ENCODE peak calls at places on chromosomes 1 and 21, in eight cellular contexts. C is transverse colon, W is tibial nerve, I is MG63, B is neuronal stem cell, T is ovary, F is uterus, E is endothelial cell of umbilical vein. A is an unnamed sample.

GRCh38 chr1:214028095-214028494 is 40.3 kb downstream of the PROX1 start:
- DNase-seq in C (no peak), W (no peak), I (no peak), B (no peak), T (no peak), F (no peak), E (no peak), A (no peak)

GRCh38 chr1:219296430-219296850 is 122.8 kb downstream of the LYPLAL1 start:
- DNase-seq in C (no peak), W (no peak), I (peak; percentile 47), B (no peak), T (no peak), F (no peak), E (no peak), A (no peak)

GRCh38 chr1:231606712-231607111 is 19.9 kb upstream of the DISC1 start:
- DNase-seq in C (no peak), W (no peak), I (peak; percentile 15), B (no peak), T (no peak), F (no peak), E (no peak), A (no peak)

GRCh38 chr1:30478799-30479198 is 244.6 kb downstream of the MATN1 start:
- DNase-seq in C (no peak), W (no peak), I (no peak), B (no peak), T (no peak), F (no peak), E (no peak), A (no peak)

GRCh38 chr1:180905927-180906326 is 6.8 kb upstream of the KIAA1614 start:
- DNase-seq in C (no peak), W (no peak), I (no peak), B (no peak), T (no peak), F (no peak), E (no peak), A (no peak)

GRCh38 chr1:221575605-221576004 is 166.3 kb downstream of the DUSP10 start:
- DNase-seq in C (no peak), W (no peak), I (no peak), B (no peak), T (no peak), F (no peak), E (no peak), A (no peak)

GRCh38 chr1:201741763-201742342 is 87.1 kb upstream of the IPO9 start:
- DNase-seq in C (no peak), W (no peak), I (no peak), B (no peak), T (no peak), F (no peak), E (no peak), A (peak; percentile 24)

GRCh38 chr21:16838330-16838729 is 674.5 kb upstream of the CXADR start:
- DNase-seq in C (no peak), W (no peak), I (no peak), B (no peak), T (peak; percentile 15), F (no peak), E (no peak), A (no peak)

GRCh38 chr1:43934279-43934985 is 831 bp downstream of the ARTN start:
- DNase-seq in C (peak; percentile 82), W (peak; percentile 42), I (peak; percentile 36), B (peak; percentile 81), T (peak; percentile 72), F (peak; percentile 60), E (peak; percentile 42), A (peak; percentile 92)

GRCh38 chr1:111275079-111275478 is 15.6 kb upstream of the CHIA start:
- DNase-seq in C (peak; percentile 9), W (peak; percentile 56), I (peak; percentile 97), B (no peak), T (peak; percentile 18), F (no peak), E (no peak), A (no peak)

GRCh38 chr1:118963456-118964430 is 24.4 kb downstream of the TBX15 start:
- DNase-seq in C (no peak), W (peak; percentile 71), I (peak; percentile 54), B (no peak), T (no peak), F (no peak), E (no peak), A (no peak)

GRCh38 chr21:31294691-31295090 is 49.4 kb downstream of the TIAM1 start:
- DNase-seq in C (no peak), W (no peak), I (no peak), B (no peak), T (no peak), F (no peak), E (no peak), A (no peak)

GRCh38 chr1:18112611-18113010 is 5.0 kb downstream of the IGSF21 start:
- DNase-seq in C (no peak), W (no peak), I (no peak), B (no peak), T (no peak), F (no peak), E (no peak), A (no peak)

GRCh38 chr1:168443899-168444298 is 99.9 kb downstream of the XCL2 start:
- DNase-seq in C (no peak), W (no peak), I (no peak), B (no peak), T (no peak), F (no peak), E (no peak), A (no peak)

GRCh38 chr21:42395302-42395701 is 550 bp downstream of the TMPRSS3 start:
- DNase-seq in C (peak; percentile 3), W (no peak), I (no peak), B (no peak), T (no peak), F (no peak), E (no peak), A (no peak)

GRCh38 chr21:42391297-42391696 is 4.6 kb downstream of the TMPRSS3 start:
- DNase-seq in C (no peak), W (no peak), I (no peak), B (no peak), T (no peak), F (no peak), E (no peak), A (no peak)

GRCh38 chr21:42390696-42391095 is 5.2 kb downstream of the TMPRSS3 start:
- DNase-seq in C (no peak), W (no peak), I (no peak), B (no peak), T (no peak), F (no peak), E (no peak), A (no peak)

GRCh38 chr21:42393443-42393950 is 2.4 kb downstream of the TMPRSS3 start:
- DNase-seq in C (no peak), W (no peak), I (no peak), B (no peak), T (no peak), F (no peak), E (no peak), A (no peak)

GRCh38 chr21:42392731-42393442 is 3.0 kb downstream of the TMPRSS3 start:
- DNase-seq in C (no peak), W (no peak), I (no peak), B (no peak), T (no peak), F (no peak), E (peak; percentile 58), A (no peak)
- H3K4me3 ChIP-seq in C (no peak overlapping the region), W (no peak overlapping the region), I (no peak overlapping the region), B (no peak overlapping the region), T (no peak overlapping the region), F (no peak overlapping the region), E (no peak overlapping the region), A (no peak overlapping the region)

DNA sequence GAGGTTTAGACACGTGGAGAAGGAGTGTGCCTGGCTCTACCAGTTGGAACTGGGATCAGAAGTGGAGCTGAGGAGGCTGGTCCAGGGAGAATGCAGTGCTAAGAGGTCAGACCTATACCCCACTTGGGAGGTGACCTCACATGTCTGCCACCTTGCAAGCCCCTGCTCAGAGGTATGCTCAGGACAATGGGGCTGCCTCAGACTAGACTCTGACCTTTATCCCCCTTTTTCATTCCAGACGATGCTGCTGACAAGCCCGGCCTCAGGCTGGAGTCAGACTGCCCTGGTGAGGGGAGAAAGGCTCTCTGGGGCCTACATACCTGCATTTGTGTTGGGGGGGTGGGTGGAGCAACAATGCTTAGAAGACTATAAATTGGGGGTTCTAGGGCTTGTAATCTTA is 5.2 kb downstream of the KCNJ10 start:
- DNase-seq in C (no peak), W (no peak), I (no peak), B (no peak), T (no peak), F (no peak), E (no peak), A (no peak)
- H3K36me3 ChIP-seq in C (no peaks in the 10 kb centered on the region), W (no peaks in the 10 kb centered on the region), I (no peaks in the 10 kb centered on the region), B (no peaks in the 10 kb centered on the region), T (no peaks in the 10 kb centered on the region), F (no peaks in the 10 kb centered on the region), E (no peaks in the 10 kb centered on the region), A (no peaks in the 10 kb centered on the region)

DNA sequence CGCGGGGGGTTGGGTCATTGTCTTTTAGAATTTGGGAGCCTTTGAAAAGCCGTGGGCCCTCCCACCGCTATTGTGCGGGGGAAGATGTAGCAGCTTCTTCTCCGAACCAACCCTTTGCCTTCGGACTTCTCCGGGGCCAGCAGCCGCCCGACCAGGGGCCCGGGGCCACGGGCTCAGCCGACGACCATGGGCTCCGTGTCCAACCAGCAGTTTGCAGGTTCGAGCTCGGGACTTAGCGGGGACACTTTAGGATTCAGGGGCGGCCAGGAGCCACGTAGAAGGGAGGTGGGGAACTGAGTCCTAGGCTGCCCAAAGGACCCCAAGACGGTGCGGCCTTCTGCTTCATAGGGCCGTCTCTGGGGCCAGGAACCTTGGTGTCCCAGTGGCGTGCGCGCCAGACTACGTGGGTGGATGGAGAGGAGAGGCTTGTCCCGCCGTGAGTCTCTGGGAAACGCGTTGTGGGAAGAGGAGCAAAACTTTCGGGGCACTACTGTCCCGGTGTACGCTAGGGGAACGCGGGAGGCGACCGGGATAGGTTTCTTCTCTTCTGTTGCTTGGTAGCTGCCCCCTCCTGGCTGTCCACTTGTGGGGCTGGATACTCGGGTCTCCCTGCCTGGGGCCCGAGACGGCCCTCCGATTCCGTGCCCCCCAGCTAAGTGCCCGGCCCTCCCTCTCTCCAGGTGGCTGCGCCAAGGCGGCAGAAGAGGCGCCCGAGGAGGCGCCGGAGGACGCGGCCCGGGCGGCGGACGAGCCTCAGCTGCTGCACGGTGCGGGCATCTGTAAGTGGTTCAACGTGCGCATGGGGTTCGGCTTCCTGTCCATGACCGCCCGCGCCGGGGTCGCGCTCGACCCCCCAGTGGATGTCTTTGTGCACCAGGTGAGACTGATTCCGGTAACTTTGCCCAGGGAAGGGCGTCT is at the start of gene LIN28A:
- DNase-seq in C (no peak), W (no peak), I (no peak), B (no peak), T (no peak), F (no peak), E (no peak), A (peak; percentile 51)
- H3K27me3 ChIP-seq in C (peaks cover 69% of the 10 kb centered on the region), W (no peaks in the 10 kb centered on the region), I (peaks cover 56% of the 10 kb centered on the region), B (no peaks in the 10 kb centered on the region), T (peaks cover 6% of the 10 kb centered on the region), F (peaks cover 30% of the 10 kb centered on the region), E (peaks cover 50% of the 10 kb centered on the region), A (no peaks in the 10 kb centered on the region)

DNA sequence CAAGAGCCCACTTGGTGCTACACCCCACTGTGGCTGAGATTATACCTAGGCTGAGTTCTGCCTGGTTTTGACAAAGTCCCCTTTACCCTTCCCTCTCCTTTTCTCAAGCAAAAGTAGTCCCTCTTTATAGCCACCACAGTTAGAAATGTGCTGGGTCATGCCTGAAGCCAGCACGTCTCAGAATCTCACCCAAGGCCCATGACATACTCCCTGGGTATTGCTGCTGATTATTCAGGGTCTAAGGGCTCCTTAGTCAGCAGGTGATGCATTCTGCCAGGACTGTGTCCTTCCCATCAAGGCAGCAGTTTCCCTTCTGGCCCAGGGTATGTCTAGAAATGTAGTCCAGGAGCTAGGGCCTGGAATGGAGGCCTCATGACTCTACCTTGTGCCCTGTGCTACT is 67.3 kb upstream of the COX20 start:
- DNase-seq in C (no peak), W (no peak), I (no peak), B (no peak), T (no peak), F (no peak), E (no peak), A (no peak)
- H3K4me3 ChIP-seq in C (no peak overlapping the region), W (no peak overlapping the region), I (no peak overlapping the region), B (no peak overlapping the region), T (no peak overlapping the region), F (no peak overlapping the region), E (no peak overlapping the region), A (no peak overlapping the region)